ENCODE peak calls at places on chromosome 7, in eight cellular contexts. One of them, this sample, is unnamed. For H3K36me3, the result is how much of the 10 kb centered on the place peaks cover.

GRCh38 chr7:94015538-94015937 is 11.4 kb upstream of the BET1 start:
- DNase-seq in GM23248: no peak
- DNase-seq in stomach: no peak
- DNase-seq in brain microvascular endothelial cell: no peak
- DNase-seq in fibroblast of lung: no peak
- DNase-seq in endothelial cell of umbilical vein: no peak
- DNase-seq in neuronal stem cell: no peak
- DNase-seq in gastrocnemius medialis: no peak
- DNase-seq in this sample: no peak

GRCh38 chr7:64371116-64371515 is 57.4 kb downstream of the ZNF736 start:
- DNase-seq in endothelial cell of umbilical vein: no peak
- DNase-seq in stomach: no peak
- DNase-seq in gastrocnemius medialis: no peak
- DNase-seq in GM23248: no peak
- DNase-seq in brain microvascular endothelial cell: no peak
- DNase-seq in fibroblast of lung: no peak
- DNase-seq in neuronal stem cell: no peak
- DNase-seq in this sample: no peak

GRCh38 chr7:146655928-146656797 is 539.6 kb downstream of the CNTNAP2 start:
- DNase-seq in gastrocnemius medialis: no peak
- DNase-seq in stomach: no peak
- DNase-seq in neuronal stem cell: no peak
- DNase-seq in fibroblast of lung: peak
- DNase-seq in brain microvascular endothelial cell: no peak
- DNase-seq in endothelial cell of umbilical vein: no peak
- DNase-seq in GM23248: no peak
- DNase-seq in this sample: no peak

GRCh38 chr7:33050425-33051318 is 11.9 kb downstream of the NT5C3A start:
- DNase-seq in fibroblast of lung: peak
- DNase-seq in endothelial cell of umbilical vein: peak
- DNase-seq in brain microvascular endothelial cell: peak
- DNase-seq in GM23248: peak
- DNase-seq in gastrocnemius medialis: no peak
- DNase-seq in stomach: no peak
- DNase-seq in neuronal stem cell: no peak
- DNase-seq in this sample: no peak

GRCh38 chr7:8190121-8190895 is 71.7 kb downstream of the ICA1 start:
- DNase-seq in endothelial cell of umbilical vein: peak
- DNase-seq in stomach: peak
- DNase-seq in brain microvascular endothelial cell: peak
- DNase-seq in gastrocnemius medialis: no peak
- DNase-seq in fibroblast of lung: peak
- DNase-seq in GM23248: peak
- DNase-seq in neuronal stem cell: peak
- DNase-seq in this sample: peak

GRCh38 chr7:106217089-106217542 is 67.7 kb downstream of the NAMPT start:
- DNase-seq in gastrocnemius medialis: peak
- DNase-seq in brain microvascular endothelial cell: peak
- DNase-seq in neuronal stem cell: no peak
- DNase-seq in GM23248: peak
- DNase-seq in endothelial cell of umbilical vein: peak
- DNase-seq in stomach: peak
- DNase-seq in fibroblast of lung: peak
- DNase-seq in this sample: peak

GRCh38 chr7:96508371-96508770 is 186.5 kb upstream of the SLC25A13 start:
- DNase-seq in endothelial cell of umbilical vein: no peak
- DNase-seq in stomach: no peak
- DNase-seq in fibroblast of lung: peak
- DNase-seq in brain microvascular endothelial cell: no peak
- DNase-seq in neuronal stem cell: no peak
- DNase-seq in GM23248: no peak
- DNase-seq in gastrocnemius medialis: no peak
- DNase-seq in this sample: no peak

GRCh38 chr7:67022501-67022900 is 25.9 kb downstream of the TYW1 start:
- DNase-seq in gastrocnemius medialis: no peak
- DNase-seq in endothelial cell of umbilical vein: no peak
- DNase-seq in brain microvascular endothelial cell: no peak
- DNase-seq in stomach: no peak
- DNase-seq in neuronal stem cell: no peak
- DNase-seq in fibroblast of lung: no peak
- DNase-seq in GM23248: peak
- DNase-seq in this sample: no peak

GRCh38 chr7:85068796-85069195 is 118.1 kb downstream of the SEMA3D start:
- DNase-seq in brain microvascular endothelial cell: peak
- DNase-seq in GM23248: peak
- DNase-seq in neuronal stem cell: no peak
- DNase-seq in gastrocnemius medialis: no peak
- DNase-seq in stomach: no peak
- DNase-seq in endothelial cell of umbilical vein: peak
- DNase-seq in fibroblast of lung: peak
- DNase-seq in this sample: no peak

GRCh38 chr7:91264924-91265681 is 870 bp downstream of the FZD1 start:
- DNase-seq in GM23248: peak
- DNase-seq in endothelial cell of umbilical vein: peak
- DNase-seq in neuronal stem cell: no peak
- DNase-seq in gastrocnemius medialis: peak
- DNase-seq in fibroblast of lung: peak
- DNase-seq in brain microvascular endothelial cell: no peak
- DNase-seq in stomach: peak
- DNase-seq in this sample: peak

GRCh38 chr7:43645699-43646226 is 62.9 kb downstream of the STK17A start:
- DNase-seq in brain microvascular endothelial cell: no peak
- DNase-seq in GM23248: no peak
- DNase-seq in gastrocnemius medialis: no peak
- DNase-seq in stomach: no peak
- DNase-seq in neuronal stem cell: no peak
- DNase-seq in fibroblast of lung: no peak
- DNase-seq in endothelial cell of umbilical vein: no peak
- DNase-seq in this sample: no peak

GRCh38 chr7:43647772-43648643 is 65.1 kb downstream of the STK17A start:
- DNase-seq in brain microvascular endothelial cell: peak
- DNase-seq in fibroblast of lung: peak
- DNase-seq in gastrocnemius medialis: peak
- DNase-seq in GM23248: peak
- DNase-seq in neuronal stem cell: no peak
- DNase-seq in stomach: peak
- DNase-seq in endothelial cell of umbilical vein: peak
- DNase-seq in this sample: peak

GRCh38 chr7:43646603-43647313 is 63.9 kb downstream of the STK17A start:
- DNase-seq in endothelial cell of umbilical vein: no peak
- DNase-seq in stomach: no peak
- DNase-seq in fibroblast of lung: peak
- DNase-seq in GM23248: peak
- DNase-seq in neuronal stem cell: no peak
- DNase-seq in brain microvascular endothelial cell: peak
- DNase-seq in gastrocnemius medialis: no peak
- DNase-seq in this sample: no peak

GRCh38 chr7:43648725-43649406 is 66.0 kb downstream of the STK17A start:
- DNase-seq in gastrocnemius medialis: no peak
- DNase-seq in endothelial cell of umbilical vein: peak
- DNase-seq in stomach: no peak
- DNase-seq in GM23248: peak
- DNase-seq in brain microvascular endothelial cell: peak
- DNase-seq in fibroblast of lung: peak
- DNase-seq in neuronal stem cell: no peak
- DNase-seq in this sample: no peak

DNA sequence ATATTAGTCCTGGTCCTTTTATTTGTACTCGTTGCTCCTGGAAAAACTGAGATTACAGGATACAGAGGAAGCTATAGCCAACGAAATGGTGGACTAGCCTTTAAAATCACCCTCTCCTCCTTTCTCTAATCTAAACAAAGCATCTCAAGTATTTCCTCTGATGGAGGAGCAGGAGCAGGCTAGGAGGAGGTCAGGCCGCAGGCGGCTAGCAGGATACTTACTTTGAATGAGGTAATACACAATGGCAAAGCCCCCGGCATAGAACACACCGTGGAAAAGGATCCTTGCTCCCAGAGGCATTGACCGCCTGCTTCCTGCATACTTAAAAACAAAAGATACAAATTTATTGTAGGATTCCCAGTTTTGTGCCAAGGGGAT is 64.4 kb downstream of the STK17A start:
- DNase-seq in brain microvascular endothelial cell: peak
- DNase-seq in gastrocnemius medialis: no peak
- DNase-seq in neuronal stem cell: peak
- DNase-seq in fibroblast of lung: peak
- DNase-seq in stomach: no peak
- DNase-seq in GM23248: peak
- DNase-seq in endothelial cell of umbilical vein: peak
- DNase-seq in this sample: no peak
- H3K36me3 ChIP-seq in brain microvascular endothelial cell: under half
- H3K36me3 ChIP-seq in gastrocnemius medialis: under half
- H3K36me3 ChIP-seq in neuronal stem cell: half or more
- H3K36me3 ChIP-seq in fibroblast of lung: under half
- H3K36me3 ChIP-seq in stomach: under half
- H3K36me3 ChIP-seq in GM23248: under half
- H3K36me3 ChIP-seq in endothelial cell of umbilical vein: under half
- H3K36me3 ChIP-seq in this sample: under half

DNA sequence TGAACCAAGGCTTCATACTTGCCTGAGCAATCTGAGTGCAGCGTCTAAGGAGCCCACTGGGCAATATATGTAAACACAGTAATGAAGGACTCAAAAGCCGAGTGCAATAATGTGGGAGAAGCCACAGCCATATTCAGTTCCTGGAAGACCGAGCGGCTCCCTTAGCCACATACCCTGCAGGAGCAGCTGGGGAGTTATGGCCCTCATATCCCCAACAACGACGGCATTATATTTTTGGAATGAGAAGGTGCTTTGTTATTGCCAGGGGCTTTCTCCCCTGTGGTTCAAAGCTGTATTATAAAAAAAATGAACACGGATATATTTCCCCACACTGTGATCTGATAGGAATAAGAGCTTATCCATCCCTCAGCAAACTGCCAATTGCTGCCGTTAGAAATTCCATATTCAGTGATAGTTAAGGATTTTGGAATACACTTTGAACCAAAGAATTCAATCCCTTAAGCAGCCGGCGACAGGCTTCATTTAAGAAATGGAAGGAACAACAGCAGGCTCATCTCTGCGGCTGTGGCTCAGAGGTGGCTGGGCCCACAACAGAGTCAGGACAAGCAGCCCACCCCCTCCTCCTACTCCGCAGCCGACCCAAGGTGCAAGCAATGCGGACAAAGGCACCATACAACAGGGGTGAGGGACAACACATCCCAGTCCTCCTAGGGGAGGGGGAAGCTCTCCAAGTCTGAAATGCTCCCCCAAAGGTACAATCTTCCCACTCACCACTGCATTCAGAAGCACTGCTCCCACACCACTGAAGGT is 77.2 kb downstream of the TNS3 start:
- DNase-seq in neuronal stem cell: no peak
- DNase-seq in fibroblast of lung: no peak
- DNase-seq in brain microvascular endothelial cell: no peak
- DNase-seq in gastrocnemius medialis: no peak
- DNase-seq in stomach: no peak
- DNase-seq in endothelial cell of umbilical vein: no peak
- DNase-seq in GM23248: no peak
- DNase-seq in this sample: no peak
- H3K36me3 ChIP-seq in neuronal stem cell: under half
- H3K36me3 ChIP-seq in fibroblast of lung: under half
- H3K36me3 ChIP-seq in brain microvascular endothelial cell: under half
- H3K36me3 ChIP-seq in gastrocnemius medialis: under half
- H3K36me3 ChIP-seq in stomach: under half
- H3K36me3 ChIP-seq in endothelial cell of umbilical vein: under half
- H3K36me3 ChIP-seq in GM23248: under half
- H3K36me3 ChIP-seq in this sample: under half

GRCh38 chr7:44667190-44667589 is 60.8 kb downstream of the OGDH start:
- DNase-seq in endothelial cell of umbilical vein: no peak
- DNase-seq in gastrocnemius medialis: no peak
- DNase-seq in stomach: no peak
- DNase-seq in neuronal stem cell: no peak
- DNase-seq in GM23248: no peak
- DNase-seq in brain microvascular endothelial cell: no peak
- DNase-seq in fibroblast of lung: no peak
- DNase-seq in this sample: no peak

GRCh38 chr7:44674381-44674780 is 68.0 kb downstream of the OGDH start:
- DNase-seq in endothelial cell of umbilical vein: no peak
- DNase-seq in neuronal stem cell: no peak
- DNase-seq in brain microvascular endothelial cell: no peak
- DNase-seq in GM23248: no peak
- DNase-seq in fibroblast of lung: no peak
- DNase-seq in gastrocnemius medialis: peak
- DNase-seq in stomach: no peak
- DNase-seq in this sample: no peak

GRCh38 chr7:44673324-44673723 is 66.9 kb downstream of the OGDH start:
- DNase-seq in brain microvascular endothelial cell: no peak
- DNase-seq in fibroblast of lung: no peak
- DNase-seq in endothelial cell of umbilical vein: no peak
- DNase-seq in GM23248: no peak
- DNase-seq in gastrocnemius medialis: peak
- DNase-seq in neuronal stem cell: no peak
- DNase-seq in stomach: no peak
- DNase-seq in this sample: no peak

GRCh38 chr7:44673771-44674170 is 67.3 kb downstream of the OGDH start:
- DNase-seq in endothelial cell of umbilical vein: no peak
- DNase-seq in neuronal stem cell: no peak
- DNase-seq in brain microvascular endothelial cell: no peak
- DNase-seq in gastrocnemius medialis: peak
- DNase-seq in GM23248: no peak
- DNase-seq in fibroblast of lung: no peak
- DNase-seq in stomach: no peak
- DNase-seq in this sample: no peak

DNA sequence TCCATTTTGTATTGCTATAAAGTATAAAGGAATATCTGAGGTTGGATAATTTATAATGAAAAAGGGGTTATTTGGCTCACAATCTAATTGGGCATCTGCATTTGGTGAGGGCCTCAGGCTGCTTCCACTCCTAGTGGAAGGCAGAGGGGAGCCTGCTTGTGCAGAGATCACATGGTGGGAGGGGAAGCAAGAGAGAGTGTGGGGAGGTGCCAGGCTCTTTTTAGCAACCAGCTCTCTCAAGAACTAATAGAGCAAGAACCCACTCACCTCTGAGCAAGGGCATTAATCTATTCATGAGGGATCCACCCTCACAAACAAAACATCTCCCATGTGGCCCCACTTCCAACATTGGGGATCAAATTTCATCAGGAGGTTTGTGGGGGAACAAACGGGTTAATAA is 64.6 kb downstream of the OGDH start:
- DNase-seq in fibroblast of lung: no peak
- DNase-seq in brain microvascular endothelial cell: no peak
- DNase-seq in stomach: no peak
- DNase-seq in GM23248: no peak
- DNase-seq in gastrocnemius medialis: peak
- DNase-seq in neuronal stem cell: no peak
- DNase-seq in endothelial cell of umbilical vein: no peak
- DNase-seq in this sample: no peak
- H3K36me3 ChIP-seq in fibroblast of lung: under half
- H3K36me3 ChIP-seq in brain microvascular endothelial cell: under half
- H3K36me3 ChIP-seq in stomach: half or more
- H3K36me3 ChIP-seq in GM23248: under half
- H3K36me3 ChIP-seq in gastrocnemius medialis: under half
- H3K36me3 ChIP-seq in neuronal stem cell: half or more
- H3K36me3 ChIP-seq in endothelial cell of umbilical vein: under half
- H3K36me3 ChIP-seq in this sample: under half

DNA sequence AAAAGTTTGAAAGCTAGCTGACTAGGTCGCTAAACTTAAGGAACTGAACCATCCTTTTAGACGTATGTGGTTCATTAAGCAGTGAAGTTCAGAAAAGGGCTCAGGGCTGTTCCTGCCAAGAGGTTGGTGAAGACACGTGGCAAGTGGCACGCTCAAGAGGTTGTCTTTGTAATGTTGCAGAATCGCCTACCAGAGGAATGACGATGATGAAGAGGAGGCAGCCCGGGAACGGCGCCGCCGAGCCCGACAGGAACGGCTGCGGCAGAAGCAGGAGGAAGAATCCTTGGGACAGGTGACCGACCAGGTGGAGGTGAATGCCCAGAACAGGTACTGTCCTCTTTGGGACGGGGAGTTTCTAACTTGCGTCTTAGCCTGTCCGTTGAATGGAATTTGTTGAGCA is 57.7 kb upstream of the AGBL3 start:
- DNase-seq in fibroblast of lung: no peak
- DNase-seq in endothelial cell of umbilical vein: no peak
- DNase-seq in brain microvascular endothelial cell: no peak
- DNase-seq in stomach: no peak
- DNase-seq in gastrocnemius medialis: no peak
- DNase-seq in GM23248: no peak
- DNase-seq in neuronal stem cell: no peak
- DNase-seq in this sample: no peak
- H3K36me3 ChIP-seq in fibroblast of lung: under half
- H3K36me3 ChIP-seq in endothelial cell of umbilical vein: under half
- H3K36me3 ChIP-seq in brain microvascular endothelial cell: under half
- H3K36me3 ChIP-seq in stomach: under half
- H3K36me3 ChIP-seq in gastrocnemius medialis: under half
- H3K36me3 ChIP-seq in GM23248: half or more
- H3K36me3 ChIP-seq in neuronal stem cell: under half
- H3K36me3 ChIP-seq in this sample: under half